ENCODE peak calls at places on chromosomes 4 and X, in eight cellular contexts. One of them, this sample, is unnamed.

GRCh38 chrX:34521563-34521962 is 135.5 kb downstream of the TMEM47 start:
- DNase-seq in ascending aorta: no peak
- DNase-seq in uterus: no peak
- DNase-seq in stimulated activated CD4-positive, alpha-beta T cell treated with anti-CD3 and anti-CD28 coated beads, Interleukin-4, amount 100 ng/mL, for 24 hours: no peak
- DNase-seq in astrocyte of the spinal cord: peak; percentile 1
- DNase-seq in NCI-H1436: no peak
- DNase-seq in H1: no peak
- DNase-seq in NCI-H2029: no peak
- DNase-seq in this sample: no peak

GRCh38 chr4:109886303-109886702 is 26.4 kb upstream of the EGF start:
- DNase-seq in uterus: no peak
- DNase-seq in H1: no peak
- DNase-seq in astrocyte of the spinal cord: no peak
- DNase-seq in ascending aorta: no peak
- DNase-seq in NCI-H1436: no peak
- DNase-seq in stimulated activated CD4-positive, alpha-beta T cell treated with anti-CD3 and anti-CD28 coated beads, Interleukin-4, amount 100 ng/mL, for 24 hours: no peak
- DNase-seq in NCI-H2029: no peak
- DNase-seq in this sample: no peak

GRCh38 chrX:38220024-38220935 is at the start of gene SRPX:
- DNase-seq in uterus: peak; percentile 15
- DNase-seq in NCI-H1436: no peak
- DNase-seq in ascending aorta: peak; percentile 64
- DNase-seq in astrocyte of the spinal cord: peak; percentile 53
- DNase-seq in H1: no peak
- DNase-seq in stimulated activated CD4-positive, alpha-beta T cell treated with anti-CD3 and anti-CD28 coated beads, Interleukin-4, amount 100 ng/mL, for 24 hours: no peak
- DNase-seq in NCI-H2029: no peak
- DNase-seq in this sample: no peak

GRCh38 chr4:8725071-8725841 is 132.7 kb downstream of the CPZ start:
- DNase-seq in NCI-H2029: no peak
- DNase-seq in stimulated activated CD4-positive, alpha-beta T cell treated with anti-CD3 and anti-CD28 coated beads, Interleukin-4, amount 100 ng/mL, for 24 hours: no peak
- DNase-seq in NCI-H1436: no peak
- DNase-seq in ascending aorta: peak; percentile 40
- DNase-seq in uterus: peak; percentile 1
- DNase-seq in H1: no peak
- DNase-seq in astrocyte of the spinal cord: no peak
- DNase-seq in this sample: no peak

GRCh38 chrX:40542972-40543371 is 37.8 kb upstream of the ATP6AP2 start:
- DNase-seq in ascending aorta: no peak
- DNase-seq in H1: no peak
- DNase-seq in NCI-H2029: no peak
- DNase-seq in NCI-H1436: no peak
- DNase-seq in astrocyte of the spinal cord: no peak
- DNase-seq in uterus: no peak
- DNase-seq in stimulated activated CD4-positive, alpha-beta T cell treated with anti-CD3 and anti-CD28 coated beads, Interleukin-4, amount 100 ng/mL, for 24 hours: no peak
- DNase-seq in this sample: no peak

GRCh38 chrX:71991164-71991563 is 80.5 kb downstream of the NHSL2 start:
- DNase-seq in H1: no peak
- DNase-seq in uterus: no peak
- DNase-seq in stimulated activated CD4-positive, alpha-beta T cell treated with anti-CD3 and anti-CD28 coated beads, Interleukin-4, amount 100 ng/mL, for 24 hours: no peak
- DNase-seq in NCI-H2029: no peak
- DNase-seq in NCI-H1436: no peak
- DNase-seq in ascending aorta: no peak
- DNase-seq in astrocyte of the spinal cord: no peak
- DNase-seq in this sample: no peak

GRCh38 chr4:156915216-156915615 is 56.4 kb downstream of the PDGFC start:
- DNase-seq in NCI-H2029: no peak
- DNase-seq in NCI-H1436: no peak
- DNase-seq in H1: no peak
- DNase-seq in astrocyte of the spinal cord: no peak
- DNase-seq in stimulated activated CD4-positive, alpha-beta T cell treated with anti-CD3 and anti-CD28 coated beads, Interleukin-4, amount 100 ng/mL, for 24 hours: no peak
- DNase-seq in uterus: no peak
- DNase-seq in ascending aorta: no peak
- DNase-seq in this sample: no peak

GRCh38 chrX:103002576-103002975 is 61.4 kb downstream of the BEX1 start:
- DNase-seq in ascending aorta: no peak
- DNase-seq in NCI-H2029: no peak
- DNase-seq in stimulated activated CD4-positive, alpha-beta T cell treated with anti-CD3 and anti-CD28 coated beads, Interleukin-4, amount 100 ng/mL, for 24 hours: no peak
- DNase-seq in uterus: no peak
- DNase-seq in NCI-H1436: no peak
- DNase-seq in astrocyte of the spinal cord: no peak
- DNase-seq in H1: no peak
- DNase-seq in this sample: no peak

GRCh38 chrX:889966-890651 is 259.5 kb downstream of the SHOX start:
- DNase-seq in ascending aorta: no peak
- DNase-seq in NCI-H1436: no peak
- DNase-seq in NCI-H2029: no peak
- DNase-seq in uterus: no peak
- DNase-seq in stimulated activated CD4-positive, alpha-beta T cell treated with anti-CD3 and anti-CD28 coated beads, Interleukin-4, amount 100 ng/mL, for 24 hours: no peak
- DNase-seq in astrocyte of the spinal cord: no peak
- DNase-seq in H1: no peak
- DNase-seq in this sample: no peak

GRCh38 chr4:38385286-38386010 is 278.6 kb upstream of the KLF3 start:
- DNase-seq in NCI-H1436: no peak
- DNase-seq in H1: no peak
- DNase-seq in uterus: no peak
- DNase-seq in stimulated activated CD4-positive, alpha-beta T cell treated with anti-CD3 and anti-CD28 coated beads, Interleukin-4, amount 100 ng/mL, for 24 hours: no peak
- DNase-seq in NCI-H2029: no peak
- DNase-seq in ascending aorta: no peak
- DNase-seq in astrocyte of the spinal cord: no peak
- DNase-seq in this sample: no peak

This sample was measured in substantia nigra.